ENCODE peak calls at places on chromosomes 11 and 22, in five cellular contexts. Z, Y, R, M and S are unnamed samples.
A peak's percentile ranks its signal among the peaks of the same experiment; 100 is the strongest.

GRCh38 chr11:64250875-64251721 is at the start of gene PLCB3:
- DNase-seq in M (peak; percentile 68), R (peak; percentile 82), Y (no peak), Z (no peak), S (peak; percentile 33)

GRCh38 chr11:75191330-75191717 is 40.4 kb downstream of the SLCO2B1 start:
- DNase-seq in R (no peak), Z (peak; percentile 46), Y (no peak), M (no peak), S (no peak)

GRCh38 chr22:50621491-50621880 is 6.5 kb downstream of the ARSA start:
- DNase-seq in R (no peak), Z (no peak), M (peak; percentile 48), Y (no peak), S (peak; percentile 8)

GRCh38 chr11:45463541-45463940 is 177.4 kb upstream of the SYT13 start:
- DNase-seq in Z (no peak), Y (no peak), R (no peak), M (no peak), S (no peak)

GRCh38 chr11:20522536-20522935 is 76.9 kb upstream of the SLC6A5 start:
- DNase-seq in R (no peak), M (no peak), Y (no peak), Z (peak; percentile 40), S (no peak)

GRCh38 chr22:35914665-35915476 is 113.8 kb downstream of the RBFOX2 start:
- DNase-seq in M (no peak), R (peak; percentile 55), Z (peak; percentile 46), Y (peak; percentile 22), S (peak; percentile 89)

GRCh38 chr11:27228891-27229290 is 134.1 kb downstream of the CCDC34 start:
- DNase-seq in R (no peak), Z (no peak), Y (no peak), M (no peak), S (peak; percentile 18)

GRCh38 chr11:17328856-17329490 is 22.6 kb upstream of the NCR3LG1 start:
- DNase-seq in R (no peak), Y (no peak), M (no peak), Z (no peak), S (no peak)

GRCh38 chr11:10606536-10607208 is 38.2 kb upstream of the LYVE1 start:
- DNase-seq in Y (no peak), R (no peak), Z (no peak), M (no peak), S (no peak)

GRCh38 chr22:48358886-48359612 is 1468.6 kb downstream of the BRD1 start:
- DNase-seq in M (no peak), R (peak; percentile 35), Z (no peak), Y (no peak), S (no peak)

GRCh38 chr11:1536065-1536843 is 35.8 kb downstream of the DUSP8 start:
- DNase-seq in Z (no peak), Y (no peak), M (no peak), R (no peak), S (no peak)

GRCh38 chr11:119351232-119351631 is 4.7 kb upstream of the MFRP start:
- DNase-seq in Z (no peak), R (no peak), Y (no peak), M (no peak), S (no peak)

GRCh38 chr22:42743501-42743991 is 22.9 kb upstream of the A4GALT start:
- DNase-seq in M (no peak), R (peak; percentile 94), Z (no peak), Y (peak; percentile 77), S (peak; percentile 21)

GRCh38 chr11:100031973-100032372 is 655.1 kb upstream of the ARHGAP42 start:
- DNase-seq in Y (no peak), M (no peak), R (no peak), Z (no peak), S (no peak)

GRCh38 chr11:44744160-44744559 is 17.4 kb downstream of the TSPAN18 start:
- DNase-seq in R (no peak), M (no peak), Z (no peak), Y (no peak), S (no peak)

GRCh38 chr22:21876486-21877176 is 9.2 kb upstream of the MAPK1 start:
- DNase-seq in Z (no peak), R (no peak), Y (no peak), M (no peak), S (no peak)

GRCh38 chr22:50676211-50676636 is 3.6 kb downstream of the SHANK3 start:
- DNase-seq in Z (no peak), M (no peak), Y (no peak), R (no peak), S (no peak)

GRCh38 chr22:24965822-24966626 is 13.5 kb downstream of the KIAA1671 start:
- DNase-seq in Y (peak; percentile 41), M (no peak), R (peak; percentile 70), Z (no peak), S (no peak)

GRCh38 chr22:19848298-19849224 is 6.1 kb downstream of the GNB1L start:
- DNase-seq in R (peak; percentile 82), M (no peak), Y (no peak), Z (no peak), S (no peak)

GRCh38 chr11:134050541-134051383 is 18.1 kb upstream of the JAM3 start:
- DNase-seq in Y (peak; percentile 57), Z (no peak), R (peak; percentile 85), M (peak; percentile 72), S (peak; percentile 93)

GRCh38 chr11:101915811-101916291 is 471 bp downstream of the ANGPTL5 start:
- DNase-seq in M (no peak), Z (no peak), R (no peak), Y (no peak), S (no peak)

GRCh38 chr22:36175892-36176291 is 15.3 kb upstream of the APOL3 start:
- DNase-seq in R (no peak), Z (no peak), Y (no peak), M (no peak), S (no peak)

GRCh38 chr11:70411713-70412452 is 13.6 kb downstream of the CTTN start:
- DNase-seq in Z (no peak), R (no peak), M (no peak), Y (no peak), S (no peak)

GRCh38 chr22:35322126-35322525 is 22.4 kb downstream of the TOM1 start:
- DNase-seq in R (peak; percentile 48), Z (no peak), M (no peak), Y (no peak), S (no peak)

GRCh38 chr22:30381250-30381649 is 6.0 kb downstream of the RNF215 start:
- DNase-seq in Y (no peak), Z (no peak), M (no peak), R (peak; percentile 18), S (no peak)

GRCh38 chr11:44133335-44133946 is 38.0 kb downstream of the EXT2 start:
- DNase-seq in M (no peak), R (no peak), Z (peak; percentile 57), Y (no peak), S (peak; percentile 21)

GRCh38 chr22:29431986-29432385 is 6.4 kb upstream of the RFPL1 start:
- DNase-seq in Y (no peak), M (no peak), R (no peak), Z (peak; percentile 48), S (peak; percentile 48)

GRCh38 chr22:17880020-17880419 is 105.8 kb upstream of the BID start:
- DNase-seq in Z (no peak), Y (no peak), R (no peak), M (no peak), S (no peak)

GRCh38 chr11:128776088-128776433 is 82.2 kb downstream of the FLI1 start:
- DNase-seq in M (peak; percentile 20), Y (no peak), Z (no peak), R (no peak), S (no peak)

GRCh38 chr11:63572026-63572688 is 9.0 kb upstream of the PLAAT2 start:
- DNase-seq in R (no peak), M (no peak), Z (no peak), Y (no peak), S (no peak)

GRCh38 chr22:30204742-30205111 is 41.8 kb downstream of the LIF start:
- DNase-seq in M (no peak), Y (no peak), Z (no peak), R (peak; percentile 70), S (no peak)

GRCh38 chr22:20023214-20023613 is 2.3 kb downstream of the TANGO2 start:
- DNase-seq in Z (no peak), Y (no peak), R (peak; percentile 42), M (no peak), S (no peak)

GRCh38 chr11:71451596-71452353 is 1.2 kb upstream of the NADSYN1 start:
- DNase-seq in R (peak; percentile 49), Y (no peak), Z (no peak), M (no peak), S (peak; percentile 72)
- H3K4me1 ChIP-seq in R (peaks cover 16% of the 10 kb centered on the region), Y (peaks cover 27% of the 10 kb centered on the region), Z (peaks cover 3% of the 10 kb centered on the region), M (peaks cover 44% of the 10 kb centered on the region), S (peaks cover 31% of the 10 kb centered on the region)

GRCh38 chr11:93736129-93736528 is 5.2 kb downstream of the TAF1D start:
- DNase-seq in R (no peak), Z (no peak), M (no peak), Y (no peak), S (no peak)
- H3K4me3 ChIP-seq in R (no peak overlapping the region), Z (no peak overlapping the region), M (no peak overlapping the region), Y (no peak overlapping the region), S (no peak overlapping the region)

GRCh38 chr11:61850687-61851086 is 22.6 kb downstream of the FADS2 start:
- DNase-seq in R (no peak), M (no peak), Z (no peak), Y (no peak), S (no peak)
- H3K36me3 ChIP-seq in R (no peaks in the 10 kb centered on the region), M (no peaks in the 10 kb centered on the region), Z (peaks cover 81% of the 10 kb centered on the region), Y (peaks cover 48% of the 10 kb centered on the region), S (peaks cover 82% of the 10 kb centered on the region)

GRCh38 chr11:114181752-114182151 is 114.4 kb upstream of the NNMT start:
- DNase-seq in R (peak; percentile 72), Y (no peak), M (no peak), Z (no peak), S (no peak)
- H3K4me1 ChIP-seq in R (peaks cover 95% of the 10 kb centered on the region), Y (peaks cover 48% of the 10 kb centered on the region), M (peaks cover 64% of the 10 kb centered on the region), Z (peaks cover 2% of the 10 kb centered on the region), S (no peaks in the 10 kb centered on the region)

DNA sequence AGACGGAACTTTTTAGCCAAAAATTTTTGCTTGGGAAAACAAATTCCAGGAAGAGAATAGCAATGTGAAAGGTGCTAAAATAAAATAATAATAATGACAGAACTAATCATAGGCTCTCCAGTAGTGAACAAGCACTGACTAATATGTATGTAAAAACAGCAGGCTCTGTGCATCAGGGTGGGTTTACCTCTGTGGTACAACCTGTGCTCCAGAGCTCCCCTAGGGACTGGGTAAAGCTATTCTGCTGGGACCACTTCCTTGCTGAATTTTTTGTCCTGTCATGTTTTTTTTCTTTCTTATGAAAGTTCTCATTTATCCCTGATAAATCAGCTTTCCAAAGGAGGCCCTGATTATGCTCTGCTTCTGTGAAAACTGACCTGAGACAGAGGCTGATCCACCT is 18.8 kb downstream of the LUZP2 start:
- DNase-seq in R (no peak), Z (no peak), M (no peak), Y (no peak), S (no peak)
- H3K4me3 ChIP-seq in R (no peak overlapping the region), Z (no peak overlapping the region), M (no peak overlapping the region), Y (no peak overlapping the region), S (no peak overlapping the region)

GRCh38 chr22:39965749-39966148 is 5.6 kb downstream of the TMA7B start:
- DNase-seq in R (no peak), Z (no peak), M (no peak), Y (no peak), S (no peak)
- H3K36me3 ChIP-seq in R (no peaks in the 10 kb centered on the region), Z (no peaks in the 10 kb centered on the region), M (peaks cover 84% of the 10 kb centered on the region), Y (no peaks in the 10 kb centered on the region), S (no peaks in the 10 kb centered on the region)